ENCODE peak calls at places on chromosome 5, in seven cellular contexts. B is HepG2, H is SK-N-SH, E is K562, X is GM12878, W is GM12892, L is H1. P is an unnamed sample.

GRCh38 chr5:58965677-58966414 is 383.0 kb downstream of the RAB3C start:
- DNase-seq in B (no peak), H (no peak), E (no peak), X (no peak), W (no peak), L (no peak), P (no peak)

GRCh38 chr5:157266286-157267007 is 524 bp downstream of the CYFIP2 start:
- DNase-seq in B (no peak), H (no peak), E (no peak), X (no peak), W (peak), L (peak), P (peak)

GRCh38 chr5:170389250-170389902 is at the start of gene KCNMB1:
- DNase-seq in B (no peak), H (no peak), E (no peak), X (no peak), W (no peak), L (no peak), P (no peak)

GRCh38 chr5:154477382-154478223 is 424 bp downstream of the HAND1 start:
- DNase-seq in B (no peak), H (no peak), E (no peak), X (no peak), W (no peak), L (peak), P (no peak)

GRCh38 chr5:14929293-14930065 is 57.9 kb upstream of the ANKH start:
- DNase-seq in B (no peak), H (no peak), E (no peak), X (no peak), W (no peak), L (no peak), P (no peak)

GRCh38 chr5:35405938-35406337 is 175.7 kb upstream of the PRLR start:
- DNase-seq in B (no peak), H (no peak), E (no peak), X (no peak), W (no peak), L (no peak), P (no peak)

GRCh38 chr5:68037541-68037940 is 178.0 kb upstream of the PIK3R1 start:
- DNase-seq in B (no peak), H (no peak), E (no peak), X (no peak), W (no peak), L (no peak), P (no peak)

GRCh38 chr5:154614125-154614524 is 136.1 kb upstream of the HAND1 start:
- DNase-seq in B (no peak), H (no peak), E (no peak), X (no peak), W (no peak), L (no peak), P (no peak)

GRCh38 chr5:148735301-148735700 is 81.0 kb upstream of the HTR4 start:
- DNase-seq in B (no peak), H (no peak), E (no peak), X (no peak), W (no peak), L (no peak), P (no peak)

GRCh38 chr5:139636975-139637408 is 11.2 kb upstream of the CXXC5 start:
- DNase-seq in B (no peak), H (no peak), E (no peak), X (peak), W (no peak), L (no peak), P (no peak)

GRCh38 chr5:5419291-5420210 is 2.9 kb upstream of the ICE1 start:
- DNase-seq in B (peak), H (peak), E (peak), X (no peak), W (no peak), L (no peak), P (no peak)

GRCh38 chr5:71653119-71653518 is 66.0 kb upstream of the CARTPT start:
- DNase-seq in B (no peak), H (no peak), E (no peak), X (no peak), W (no peak), L (no peak), P (no peak)

GRCh38 chr5:171739246-171739645 is 46.4 kb upstream of the SMIM23 start:
- DNase-seq in B (no peak), H (no peak), E (no peak), X (no peak), W (no peak), L (no peak), P (no peak)

GRCh38 chr5:37837101-37838032 is 2.5 kb downstream of the GDNF start:
- DNase-seq in B (no peak), H (peak), E (peak), X (no peak), W (peak), L (peak), P (peak)

GRCh38 chr5:61020415-61020814 is 75.4 kb downstream of the NDUFAF2 start:
- DNase-seq in B (peak), H (no peak), E (no peak), X (no peak), W (no peak), L (no peak), P (no peak)

GRCh38 chr5:123440456-123440855 is 17.3 kb upstream of the CEP120 start:
- DNase-seq in B (no peak), H (no peak), E (no peak), X (no peak), W (no peak), L (no peak), P (no peak)

GRCh38 chr5:87195104-87195581 is 72.5 kb upstream of the RASA1 start:
- DNase-seq in B (no peak), H (no peak), E (no peak), X (peak), W (no peak), L (no peak), P (no peak)

GRCh38 chr5:56625577-56625976 is 189.8 kb upstream of the MAP3K1 start:
- DNase-seq in B (no peak), H (no peak), E (no peak), X (no peak), W (no peak), L (no peak), P (no peak)

GRCh38 chr5:164555809-164556208 is 1050.4 kb downstream of the MAT2B start:
- DNase-seq in B (no peak), H (no peak), E (no peak), X (no peak), W (no peak), L (no peak), P (no peak)

GRCh38 chr5:113199122-113199905 is 222.7 kb downstream of the DCP2 start:
- DNase-seq in B (no peak), H (no peak), E (no peak), X (no peak), W (no peak), L (no peak), P (no peak)

GRCh38 chr5:181173027-181173419 is 25.6 kb downstream of the OR2V2 start:
- DNase-seq in B (no peak), H (peak), E (no peak), X (no peak), W (no peak), L (no peak), P (no peak)

GRCh38 chr5:25970906-25971489 is 1067.4 kb downstream of the CDH9 start:
- DNase-seq in B (no peak), H (no peak), E (no peak), X (no peak), W (no peak), L (no peak), P (no peak)

GRCh38 chr5:65305913-65306312 is 175.8 kb downstream of the ADAMTS6 start:
- DNase-seq in B (peak), H (no peak), E (no peak), X (no peak), W (no peak), L (no peak), P (no peak)

GRCh38 chr5:92332039-92332438 is 948.9 kb upstream of the ARRDC3 start:
- DNase-seq in B (no peak), H (no peak), E (no peak), X (no peak), W (no peak), L (no peak), P (no peak)

GRCh38 chr5:6752782-6753181 is 39.5 kb downstream of the TENT4A start:
- DNase-seq in B (no peak), H (no peak), E (no peak), X (no peak), W (no peak), L (no peak), P (no peak)

GRCh38 chr5:1799110-1799601 is 481 bp downstream of the MRPL36 start:
- DNase-seq in B (peak), H (no peak), E (no peak), X (no peak), W (peak), L (no peak), P (peak)

GRCh38 chr5:115068239-115069086 is 101.2 kb downstream of the TRIM36 start:
- DNase-seq in B (peak), H (no peak), E (no peak), X (peak), W (no peak), L (no peak), P (no peak)

GRCh38 chr5:86126202-86126601 is 491.5 kb upstream of the COX7C start:
- DNase-seq in B (no peak), H (no peak), E (no peak), X (no peak), W (no peak), L (no peak), P (no peak)

GRCh38 chr5:175336781-175337180 is 107.2 kb downstream of the DRD1 start:
- DNase-seq in B (no peak), H (no peak), E (no peak), X (no peak), W (no peak), L (no peak), P (no peak)

GRCh38 chr5:166716856-166717492 is 1574.5 kb upstream of the WWC1 start:
- DNase-seq in B (no peak), H (no peak), E (no peak), X (no peak), W (no peak), L (no peak), P (no peak)

GRCh38 chr5:159262472-159262858 is 625 bp upstream of the UBLCP1 start:
- DNase-seq in B (no peak), H (peak), E (peak), X (no peak), W (no peak), L (no peak), P (no peak)

GRCh38 chr5:129820-130219 is 37.9 kb downstream of the PLEKHG4B start:
- DNase-seq in B (no peak), H (no peak), E (no peak), X (no peak), W (no peak), L (no peak), P (no peak)

GRCh38 chr5:121797677-121798518 is 53.8 kb upstream of the FTMT start:
- DNase-seq in B (no peak), H (no peak), E (no peak), X (no peak), W (no peak), L (peak), P (no peak)

GRCh38 chr5:33180900-33181299 is 259.9 kb upstream of the TARS1 start:
- DNase-seq in B (no peak), H (no peak), E (no peak), X (no peak), W (no peak), L (no peak), P (no peak)
- TF ChIP-seq TAF1 in B (no peak), H (no peak), E (no peak), X (no peak), W (no peak), L (no peak), P (no peak)

GRCh38 chr5:39076757-39077475 is 2.7 kb upstream of the RICTOR start:
- DNase-seq in B (no peak), H (no peak), E (no peak), X (peak), W (no peak), L (no peak), P (no peak)

GRCh38 chr5:39076101-39076756 is 2.0 kb upstream of the RICTOR start:
- DNase-seq in B (no peak), H (no peak), E (no peak), X (no peak), W (no peak), L (no peak), P (no peak)

GRCh38 chr5:39072915-39073758 is 1.1 kb downstream of the RICTOR start:
- DNase-seq in B (peak), H (peak), E (peak), X (peak), W (peak), L (peak), P (peak)

GRCh38 chr5:39073759-39074008 is 515 bp downstream of the RICTOR start:
- DNase-seq in B (no peak), H (no peak), E (no peak), X (no peak), W (no peak), L (no peak), P (peak)

GRCh38 chr5:39074009-39074886 is at the start of gene RICTOR:
- DNase-seq in B (peak), H (peak), E (peak), X (peak), W (peak), L (peak), P (peak)
- TF ChIP-seq TAF1 in B (peak), H (peak), E (peak), X (peak), W (peak), L (peak), P (peak)

DNA sequence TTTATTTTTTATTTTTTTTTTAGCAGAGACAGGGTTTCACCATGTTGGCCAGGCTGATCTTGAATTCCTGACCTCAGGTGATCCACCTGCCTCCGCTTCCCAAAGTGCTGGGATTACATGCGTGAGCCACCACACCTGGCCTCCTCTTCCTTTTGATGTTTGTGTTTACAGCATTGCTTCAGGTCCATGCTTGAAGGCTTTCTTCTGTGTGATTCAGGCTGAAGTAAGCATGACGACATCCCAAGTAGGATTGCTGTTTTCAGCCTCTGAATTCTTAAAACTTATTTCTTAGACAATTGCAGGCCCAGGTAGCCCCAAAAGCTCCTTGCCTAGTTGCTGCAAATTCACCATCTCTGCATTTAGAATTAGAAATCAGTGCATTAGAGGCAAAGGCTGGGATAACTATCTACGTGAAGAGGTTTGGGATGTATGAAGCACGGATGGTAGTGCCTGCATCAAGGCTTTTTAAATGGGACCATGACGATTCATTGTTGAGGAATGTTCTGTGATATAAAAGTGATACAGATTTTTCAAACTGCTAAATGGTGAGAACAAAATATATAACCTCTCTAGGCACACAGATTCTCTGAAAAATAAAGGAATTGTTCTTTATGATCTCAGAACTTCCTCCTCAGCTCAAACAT is 3.0 kb upstream of the ETF1 start:
- DNase-seq in B (no peak), H (no peak), E (no peak), X (no peak), W (no peak), L (no peak), P (no peak)
- TF ChIP-seq TAF1 in B (no peak), H (no peak), E (no peak), X (no peak), W (no peak), L (no peak), P (no peak)

GRCh38 chr5:8576178-8576577 is 707.2 kb downstream of the MTRR start:
- DNase-seq in B (no peak), H (no peak), E (no peak), X (no peak), W (no peak), L (no peak), P (no peak)

GRCh38 chr5:8580298-8580697 is 711.4 kb downstream of the MTRR start:
- DNase-seq in B (no peak), H (no peak), E (no peak), X (no peak), W (no peak), L (no peak), P (no peak)

GRCh38 chr5:8581047-8581446 is 712.1 kb downstream of the MTRR start:
- DNase-seq in B (no peak), H (no peak), E (no peak), X (no peak), W (no peak), L (no peak), P (no peak)

DNA sequence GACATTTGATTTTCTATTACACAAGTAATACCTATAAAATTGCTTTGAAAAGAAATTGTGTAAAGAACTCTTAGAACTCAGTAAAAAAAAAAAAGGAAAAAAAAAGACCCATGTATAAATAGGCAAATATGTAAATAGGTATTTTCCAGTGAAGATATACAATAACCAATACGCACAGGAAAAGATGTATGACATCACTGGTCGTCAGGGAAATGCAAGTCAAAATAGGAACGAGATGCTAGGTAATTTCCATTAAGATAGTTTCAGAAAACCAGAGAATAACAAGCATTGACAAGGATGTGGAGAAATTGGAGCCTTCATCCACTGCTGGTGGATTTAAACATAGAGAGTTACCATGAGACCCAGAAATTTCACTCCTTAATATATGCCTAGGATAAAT is 708.8 kb downstream of the MTRR start:
- DNase-seq in B (no peak), H (no peak), E (no peak), X (no peak), W (no peak), L (no peak), P (no peak)
- TF ChIP-seq TAF1 in B (no peak), H (no peak), E (no peak), X (no peak), W (no peak), L (no peak), P (no peak)

GRCh38 chr5:132641841-132642240 is 16.1 kb upstream of the IL13 start:
- DNase-seq in B (no peak), H (no peak), E (no peak), X (no peak), W (no peak), L (no peak), P (no peak)

GRCh38 chr5:132644177-132644576 is 13.8 kb upstream of the IL13 start:
- DNase-seq in B (no peak), H (no peak), E (no peak), X (no peak), W (no peak), L (no peak), P (no peak)

GRCh38 chr5:132639706-132640130 is 18.3 kb upstream of the IL13 start:
- DNase-seq in B (no peak), H (no peak), E (no peak), X (peak), W (no peak), L (no peak), P (no peak)

GRCh38 chr5:132640613-132641012 is 17.4 kb upstream of the IL13 start:
- DNase-seq in B (no peak), H (no peak), E (no peak), X (no peak), W (no peak), L (no peak), P (no peak)

DNA sequence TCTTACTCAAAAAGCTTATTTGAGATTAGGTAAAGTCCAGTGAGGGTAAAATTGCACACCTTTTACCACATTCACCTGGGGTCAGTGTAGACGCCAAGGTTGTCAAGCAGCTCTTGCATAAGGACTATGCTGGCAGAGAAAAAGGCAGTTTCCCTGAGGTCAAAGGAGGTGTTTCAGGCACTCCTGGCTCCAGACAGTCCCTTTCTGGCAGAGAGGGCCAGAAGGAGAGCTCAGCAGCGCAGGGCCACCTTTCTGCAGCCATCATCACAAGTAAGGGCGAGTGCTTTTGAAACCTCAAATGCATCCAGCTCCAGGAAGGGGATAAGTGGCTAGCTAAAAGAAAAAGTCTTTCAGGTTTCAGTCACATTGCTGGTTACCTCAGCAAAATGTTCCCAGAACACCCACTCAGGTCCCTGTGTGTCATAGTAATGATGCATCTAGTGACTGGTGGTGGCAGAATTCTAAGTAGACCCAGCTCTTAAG is 16.7 kb upstream of the IL13 start:
- DNase-seq in B (no peak), H (no peak), E (no peak), X (no peak), W (no peak), L (no peak), P (no peak)
- TF ChIP-seq TAF1 in B (no peak), H (no peak), E (no peak), X (peak), W (no peak), L (no peak), P (no peak)

DNA sequence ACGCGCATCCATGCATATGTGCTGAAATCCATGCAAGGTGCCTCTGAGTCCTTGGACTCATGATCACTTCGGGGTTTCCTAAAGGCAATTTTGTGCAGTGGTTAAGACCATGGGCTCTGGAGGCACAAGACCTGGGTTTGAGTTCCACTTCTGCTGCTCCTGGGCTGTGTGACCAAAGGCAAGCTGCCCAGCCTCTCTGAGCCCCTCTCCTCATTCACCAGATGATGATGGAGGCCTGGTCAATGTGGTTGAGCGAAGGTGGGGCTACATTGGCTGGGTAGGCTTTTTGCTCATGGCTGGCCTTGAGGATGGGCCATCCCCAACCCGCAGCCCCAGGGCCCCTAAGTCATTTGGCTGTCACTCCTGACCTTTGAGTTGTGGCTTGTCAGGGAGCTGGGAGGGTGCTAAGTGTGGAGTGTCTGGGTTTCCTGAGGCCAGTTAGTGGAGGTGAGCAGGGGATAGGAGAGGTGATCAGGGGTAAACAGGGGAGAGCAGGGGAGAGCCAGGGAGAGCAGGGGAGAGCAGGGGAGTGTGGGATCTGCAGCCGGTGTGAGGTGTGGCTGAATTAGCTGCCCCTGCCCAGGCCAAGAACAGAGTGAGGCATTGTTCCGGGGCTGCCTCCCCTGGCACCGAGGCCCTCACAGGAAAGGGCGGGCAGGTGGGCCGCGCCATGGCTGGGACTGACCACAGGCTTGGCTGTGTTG is 64.6 kb upstream of the SYNPO start:
- DNase-seq in B (no peak), H (no peak), E (no peak), X (no peak), W (no peak), L (no peak), P (no peak)
- TF ChIP-seq TAF1 in B (no peak), H (no peak), E (no peak), X (no peak), W (no peak), L (no peak), P (no peak)

GRCh38 chr5:33936381-33937016 is at the start of gene RXFP3:
- DNase-seq in B (no peak), H (peak), E (no peak), X (no peak), W (no peak), L (peak), P (no peak)
- TF ChIP-seq TAF1 in B (no peak), H (no peak), E (no peak), X (no peak), W (no peak), L (no peak), P (no peak)